ENCODE peak calls at places on chromosome 22, in six cellular contexts. Y is Karpas-422, O is OCI-LY7, P is GDM1, W is astrocyte, X is WTC11. T is an unnamed sample.

GRCh38 chr22:21003782-21004181 is 1.9 kb upstream of the THAP7 start:
- DNase-seq in O (no peak), W (no peak), X (no peak), P (no peak), Y (no peak), T (no peak)

GRCh38 chr22:49962012-49962750 is 1.6 kb downstream of the PIM3 start:
- DNase-seq in X (peak; percentile 77), O (peak; percentile 61), W (peak; percentile 82), P (peak; percentile 34), Y (peak; percentile 56), T (peak; percentile 70)

GRCh38 chr22:48869788-48870187 is 957.9 kb downstream of the BRD1 start:
- DNase-seq in O (no peak), W (no peak), P (no peak), X (no peak), Y (no peak), T (no peak)

GRCh38 chr22:24761888-24762675 is 12.4 kb downstream of the PIWIL3 start:
- DNase-seq in P (no peak), O (no peak), Y (peak; percentile 37), X (no peak), W (no peak), T (no peak)

GRCh38 chr22:50481440-50482106 is at the start of gene ADM2:
- DNase-seq in P (no peak), O (peak; percentile 55), Y (no peak), W (no peak), X (peak; percentile 87), T (no peak)

GRCh38 chr22:48541401-48542098 is 1286.1 kb downstream of the BRD1 start:
- DNase-seq in O (no peak), Y (no peak), P (no peak), W (no peak), X (no peak), T (no peak)

GRCh38 chr22:33867118-33867863 is 53.0 kb downstream of the LARGE1 start:
- DNase-seq in Y (no peak), P (no peak), W (peak; percentile 14), X (no peak), O (no peak), T (no peak)

GRCh38 chr22:47125603-47126002 is 363.2 kb downstream of the TBC1D22A start:
- DNase-seq in O (peak; percentile 34), P (no peak), X (no peak), Y (no peak), W (no peak), T (no peak)

GRCh38 chr22:24089951-24090350 is 78.8 kb downstream of the CABIN1 start:
- DNase-seq in P (no peak), Y (no peak), O (no peak), X (no peak), W (no peak), T (no peak)

GRCh38 chr22:35205956-35206355 is 51.3 kb upstream of the HMGXB4 start:
- DNase-seq in W (peak; percentile 44), Y (no peak), X (no peak), O (no peak), P (no peak), T (peak; percentile 2)

GRCh38 chr22:22139364-22139763 is 105.2 kb upstream of the VPREB1 start:
- DNase-seq in X (no peak), P (no peak), W (no peak), O (no peak), Y (no peak), T (no peak)

GRCh38 chr22:29205598-29206371 is at the start of gene EMID1:
- DNase-seq in X (peak; percentile 58), Y (no peak), W (no peak), P (no peak), O (no peak), T (no peak)

GRCh38 chr22:20206709-20207215 is 55.9 kb upstream of the CCDC188 start:
- DNase-seq in W (no peak), O (peak; percentile 4), Y (peak; percentile 54), P (no peak), X (no peak), T (no peak)

GRCh38 chr22:43388420-43388851 is 23.4 kb upstream of the MPPED1 start:
- DNase-seq in Y (peak; percentile 87), P (peak; percentile 60), O (peak; percentile 57), X (peak; percentile 95), W (peak; percentile 5), T (peak; percentile 1)

GRCh38 chr22:45880732-45881523 is 96.0 kb downstream of the WNT7B start:
- DNase-seq in X (peak; percentile 23), Y (no peak), P (no peak), W (no peak), O (no peak), T (no peak)

GRCh38 chr22:37113757-37114156 is 4.2 kb upstream of the TMPRSS6 start:
- DNase-seq in O (no peak), Y (no peak), P (no peak), X (no peak), W (no peak), T (no peak)

GRCh38 chr22:39374191-39374590 is 24.4 kb downstream of the SYNGR1 start:
- DNase-seq in W (no peak), P (no peak), Y (no peak), O (no peak), X (peak; percentile 57), T (no peak)

GRCh38 chr22:28366856-28367255 is 312.8 kb downstream of the TTC28 start:
- DNase-seq in X (no peak), Y (no peak), W (no peak), O (no peak), P (no peak), T (no peak)